ENCODE peak calls at places on chromosomes 3 and 15, in five cellular contexts. D is right atrium auricular region, R is left lung, U is adrenal gland, Z is OCI-LY7. S is an unnamed sample. For H3K36me3, the result is how much of the 10 kb centered on the place peaks cover.

GRCh38 chr15:35289029-35289617 is 204.0 kb upstream of the NANOGP8 start:
- DNase-seq in U (peak), D (no peak), Z (peak), R (no peak), S (no peak)

GRCh38 chr3:14213066-14213774 is 34.6 kb downstream of the LSM3 start:
- DNase-seq in Z (no peak), D (no peak), U (no peak), R (no peak), S (no peak)

GRCh38 chr15:31477851-31478250 is 151.2 kb downstream of the KLF13 start:
- DNase-seq in R (no peak), Z (no peak), D (no peak), U (no peak), S (no peak)

GRCh38 chr3:129085165-129085715 is 24.7 kb downstream of the GP9 start:
- DNase-seq in D (no peak), Z (no peak), U (no peak), R (no peak), S (no peak)

GRCh38 chr15:29734917-29735572 is 87.2 kb downstream of the TJP1 start:
- DNase-seq in D (no peak), U (no peak), Z (no peak), R (no peak), S (no peak)

GRCh38 chr3:184696643-184697042 is 15.2 kb downstream of the MAGEF1 start:
- DNase-seq in D (no peak), R (no peak), Z (no peak), U (no peak), S (peak)

GRCh38 chr3:188664795-188665194 is 507.0 kb upstream of the TPRG1 start:
- DNase-seq in R (no peak), U (no peak), D (no peak), Z (peak), S (no peak)

GRCh38 chr15:48800811-48801460 is 9.9 kb downstream of the CEP152 start:
- DNase-seq in Z (peak), R (no peak), U (no peak), D (no peak), S (no peak)

GRCh38 chr15:76996526-76997401 is 1.8 kb downstream of the PSTPIP1 start:
- DNase-seq in D (no peak), Z (no peak), U (no peak), R (peak), S (no peak)

GRCh38 chr15:29945943-29946591 is 123.8 kb upstream of the TJP1 start:
- DNase-seq in R (no peak), D (no peak), U (no peak), Z (no peak), S (no peak)

GRCh38 chr15:41866263-41866703 is 27.6 kb downstream of the SPTBN5 start:
- DNase-seq in U (no peak), Z (no peak), R (no peak), D (no peak), S (no peak)

GRCh38 chr3:63588897-63589296 is 63.6 kb upstream of the SNTN start:
- DNase-seq in U (no peak), D (no peak), R (no peak), Z (no peak), S (no peak)

GRCh38 chr3:127902486-127902885 is 12.5 kb upstream of the KBTBD12 start:
- DNase-seq in Z (no peak), R (no peak), D (no peak), U (no peak), S (no peak)

GRCh38 chr3:56930706-56931105 is 129.0 kb upstream of the ARHGEF3 start:
- DNase-seq in U (no peak), Z (no peak), D (no peak), R (no peak), S (no peak)

GRCh38 chr3:170811515-170811914 is 58.5 kb downstream of the RPL22L1 start:
- DNase-seq in D (no peak), U (no peak), Z (no peak), R (no peak), S (no peak)

GRCh38 chr3:49122022-49122421 is 1.4 kb upstream of the USP19 start:
- DNase-seq in R (peak), D (no peak), Z (no peak), U (no peak), S (no peak)
- H3K36me3 ChIP-seq in R (under half), D (half or more), Z (under half), U (half or more), S (half or more)

DNA sequence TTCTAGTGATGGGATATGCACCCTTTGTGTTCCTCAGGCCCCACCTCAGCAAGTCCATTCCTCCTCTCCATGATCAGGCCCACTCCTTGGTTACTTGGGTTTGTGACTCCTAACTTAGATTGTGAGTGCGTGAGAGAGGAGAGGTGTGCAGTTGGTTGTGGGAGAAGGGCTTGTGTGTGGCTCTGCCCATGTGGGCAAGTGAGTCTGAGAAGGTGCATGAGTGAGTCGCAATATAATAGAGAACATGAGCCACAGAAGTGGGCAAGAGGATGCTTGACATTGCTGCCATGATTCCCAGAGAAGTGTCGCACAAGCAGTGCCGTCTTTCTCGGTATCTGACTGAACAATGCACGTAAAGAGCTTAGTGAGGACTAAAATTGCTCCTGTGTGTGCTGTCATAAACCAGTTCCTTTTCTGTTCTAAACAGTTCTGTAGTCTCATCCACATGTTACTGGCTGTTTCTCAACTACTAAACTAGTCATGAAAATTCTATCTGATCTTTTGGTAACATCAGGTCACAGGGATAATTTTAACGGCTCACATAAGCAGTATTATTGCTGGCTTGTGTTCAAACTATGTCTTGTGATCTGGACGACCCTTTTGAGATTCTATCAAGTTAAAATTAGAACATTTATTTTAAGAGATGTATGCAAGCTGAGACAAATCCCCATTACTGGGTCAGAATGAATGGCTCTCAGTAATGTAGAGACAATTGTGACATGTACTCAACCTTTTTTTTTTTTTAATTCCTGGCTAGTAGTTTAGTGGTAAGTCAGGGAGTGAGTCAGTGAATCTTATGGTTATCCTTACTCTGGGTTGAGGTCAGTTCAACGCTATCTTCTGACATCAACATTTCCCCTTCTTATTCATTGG is 25.6 kb downstream of the GYG1 start:
- DNase-seq in Z (no peak), U (no peak), R (no peak), D (no peak), S (no peak)
- H3K36me3 ChIP-seq in Z (under half), U (under half), R (under half), D (under half), S (under half)

GRCh38 chr3:68987322-68987721 is 26.2 kb downstream of the EOGT start:
- DNase-seq in R (no peak), D (no peak), U (no peak), Z (no peak), S (no peak)
- H3K36me3 ChIP-seq in R (under half), D (half or more), U (under half), Z (under half), S (half or more)

DNA sequence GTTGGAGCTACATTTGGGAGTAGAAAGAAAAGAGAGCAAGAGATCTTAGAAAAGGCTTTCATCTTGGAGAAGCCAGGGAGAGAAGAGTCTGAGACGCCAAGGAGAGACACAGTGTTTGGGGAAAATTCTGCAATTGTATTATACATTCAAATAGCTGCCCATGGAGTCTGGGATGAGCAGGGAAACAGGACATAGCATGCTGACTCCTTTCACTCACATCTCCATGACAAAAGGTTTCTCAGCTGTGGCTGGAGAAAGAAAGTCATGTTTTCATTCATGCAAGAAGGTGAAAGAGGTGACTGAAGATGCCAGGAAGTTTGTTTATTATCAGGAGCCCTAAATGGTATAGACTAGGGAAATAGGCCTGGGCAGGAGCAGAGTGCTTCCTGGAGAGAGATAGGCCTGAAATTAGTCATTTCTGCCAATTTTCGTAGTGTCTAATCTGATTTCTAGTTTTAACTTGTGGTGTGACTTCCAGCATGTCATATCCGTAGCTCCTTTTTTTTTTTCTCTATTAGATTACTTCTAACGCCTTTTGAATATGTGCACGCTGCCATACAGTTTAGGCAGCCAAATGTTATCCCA is 34.1 kb downstream of the ACP3 start:
- DNase-seq in R (no peak), D (no peak), U (no peak), Z (no peak), S (no peak)
- H3K36me3 ChIP-seq in R (under half), D (under half), U (under half), Z (under half), S (under half)

GRCh38 chr15:78629716-78630065 is 8.9 kb upstream of the CHRNA3 start:
- DNase-seq in R (no peak), Z (no peak), U (no peak), D (no peak), S (no peak)
- H3K36me3 ChIP-seq in R (under half), Z (under half), U (under half), D (under half), S (under half)

DNA sequence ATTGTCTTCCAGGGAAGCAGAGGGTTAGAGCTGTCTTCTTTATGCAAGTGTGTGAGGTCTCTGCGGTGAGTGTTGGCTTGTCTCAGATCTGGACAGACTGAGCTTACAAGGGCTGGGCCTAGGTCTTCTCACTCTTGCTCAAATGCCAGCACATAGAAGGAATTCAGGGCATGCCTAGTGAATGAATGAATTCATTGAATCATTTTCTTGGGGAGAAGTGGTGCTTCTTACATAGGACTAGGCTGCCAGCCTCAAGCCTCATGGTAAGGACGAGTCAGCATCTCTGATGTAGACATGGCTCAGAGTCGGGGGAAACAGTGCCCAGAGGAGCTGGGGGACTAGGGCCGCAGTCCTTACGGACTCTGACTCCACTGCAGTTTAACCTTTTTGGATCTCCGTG is 17.2 kb downstream of the MKRN2 start:
- DNase-seq in D (no peak), R (no peak), Z (no peak), U (no peak), S (no peak)
- H3K36me3 ChIP-seq in D (half or more), R (under half), Z (half or more), U (half or more), S (half or more)

GRCh38 chr3:16359331-16359730 is 94.3 kb downstream of the OXNAD1 start:
- DNase-seq in R (no peak), Z (peak), U (no peak), D (no peak), S (no peak)
- H3K36me3 ChIP-seq in R (under half), Z (half or more), U (under half), D (under half), S (under half)

DNA sequence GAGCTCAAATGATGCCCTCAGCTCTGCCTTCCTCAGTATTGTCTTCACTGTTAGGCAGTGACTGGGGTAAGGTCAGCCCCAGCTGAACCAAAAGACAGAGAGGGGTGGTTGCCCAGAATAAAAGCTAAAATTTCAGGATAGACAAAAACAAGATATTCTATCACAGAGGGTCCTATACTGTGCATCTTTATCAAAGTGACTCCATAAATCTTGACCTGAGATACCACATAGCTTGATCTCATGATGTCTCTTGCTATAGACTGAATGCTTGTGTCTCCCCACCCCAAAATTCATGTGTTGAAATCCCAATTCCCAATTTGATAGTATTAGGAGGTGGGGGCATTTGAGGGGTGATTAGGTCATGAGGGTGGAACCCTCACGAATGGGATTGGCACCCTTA is 30.4 kb downstream of the EIF1B start:
- DNase-seq in U (no peak), Z (no peak), D (no peak), R (no peak), S (no peak)
- H3K36me3 ChIP-seq in U (under half), Z (under half), D (under half), R (under half), S (under half)

GRCh38 chr3:58098531-58098930 is 90.3 kb downstream of the FLNB start:
- DNase-seq in U (no peak), Z (no peak), D (no peak), R (no peak), S (no peak)
- H3K36me3 ChIP-seq in U (under half), Z (under half), D (half or more), R (under half), S (half or more)

S was measured in lower lobe of right lung.